ENCODE peak calls at places on chromosomes 2 and 18, in seven cellular contexts. W is fibroblast of lung, K is RWPE1, O is adrenal gland, S is mammary epithelial cell, F is tibial nerve, U is cardiac muscle cell. H is an unnamed sample.

GRCh38 chr2:216082805-216083204 is 1.1 kb downstream of the TMEM169 start:
- DNase-seq in S (no peak), O (no peak), K (no peak), F (no peak), W (peak), U (peak), H (peak)

GRCh38 chr18:23515911-23516546 is 12.7 kb downstream of the RMC1 start:
- DNase-seq in F (peak), K (peak), O (peak), U (peak), S (peak), W (peak), H (peak)

GRCh38 chr2:136253288-136254004 is 135.5 kb upstream of the CXCR4 start:
- DNase-seq in F (no peak), O (no peak), W (no peak), S (no peak), U (no peak), K (no peak), H (no peak)

GRCh38 chr2:36438454-36438977 is 82.9 kb downstream of the CRIM1 start:
- DNase-seq in O (no peak), K (peak), U (no peak), S (peak), W (peak), F (no peak), H (no peak)

GRCh38 chr2:171316220-171316619 is 117.6 kb downstream of the METTL8 start:
- DNase-seq in U (no peak), O (no peak), K (no peak), F (no peak), S (no peak), W (peak), H (no peak)

GRCh38 chr18:33440011-33440383 is 524 bp downstream of the CCDC178 start:
- DNase-seq in F (no peak), S (peak), K (no peak), U (peak), W (peak), O (no peak), H (peak)

GRCh38 chr2:145411493-145411892 is 891.6 kb upstream of the ZEB2 start:
- DNase-seq in O (no peak), W (no peak), S (no peak), F (no peak), K (no peak), U (no peak), H (no peak)

GRCh38 chr18:8952796-8953760 is 149.4 kb upstream of the NDUFV2 start:
- DNase-seq in F (no peak), U (no peak), K (peak), O (no peak), W (peak), S (peak), H (no peak)

GRCh38 chr2:127014630-127015029 is 92.3 kb downstream of the BIN1 start:
- DNase-seq in W (peak), K (peak), F (no peak), U (no peak), O (no peak), S (peak), H (no peak)

GRCh38 chr2:52084760-52085159 is 1052.8 kb upstream of the NRXN1 start:
- DNase-seq in K (no peak), W (peak), U (no peak), F (no peak), S (no peak), O (no peak), H (no peak)

GRCh38 chr18:9429662-9429993 is 45.7 kb upstream of the RALBP1 start:
- DNase-seq in O (no peak), K (no peak), U (no peak), W (no peak), F (no peak), S (peak), H (no peak)

GRCh38 chr2:26718949-26719686 is 26.6 kb downstream of the KCNK3 start:
- DNase-seq in U (no peak), K (no peak), S (no peak), O (no peak), F (no peak), W (no peak), H (no peak)
- H3K27ac ChIP-seq in U (no peak), K (no peak), S (no peak), O (peak), F (no peak), W (no peak), H (peak)

GRCh38 chr2:47073217-47073616 is 81.9 kb downstream of the STPG4 start:
- DNase-seq in S (no peak), U (no peak), F (no peak), O (no peak), K (no peak), W (no peak), H (no peak)
- H3K27ac ChIP-seq in S (no peak), U (no peak), F (peak), O (peak), K (peak), W (peak), H (peak)

GRCh38 chr2:156456616-156457015 is 20.4 kb downstream of the GPD2 start:
- DNase-seq in W (peak), S (no peak), O (no peak), U (no peak), K (no peak), F (no peak), H (peak)

GRCh38 chr2:156458229-156458584 is 22.0 kb downstream of the GPD2 start:
- DNase-seq in W (no peak), U (no peak), K (no peak), S (peak), O (no peak), F (no peak), H (no peak)

GRCh38 chr2:156452971-156453370 is 16.8 kb downstream of the GPD2 start:
- DNase-seq in U (no peak), S (no peak), O (no peak), W (peak), K (no peak), F (no peak), H (no peak)

GRCh38 chr2:156457523-156458228 is 21.5 kb downstream of the GPD2 start:
- DNase-seq in W (no peak), O (no peak), U (peak), K (no peak), F (no peak), S (no peak), H (no peak)

DNA sequence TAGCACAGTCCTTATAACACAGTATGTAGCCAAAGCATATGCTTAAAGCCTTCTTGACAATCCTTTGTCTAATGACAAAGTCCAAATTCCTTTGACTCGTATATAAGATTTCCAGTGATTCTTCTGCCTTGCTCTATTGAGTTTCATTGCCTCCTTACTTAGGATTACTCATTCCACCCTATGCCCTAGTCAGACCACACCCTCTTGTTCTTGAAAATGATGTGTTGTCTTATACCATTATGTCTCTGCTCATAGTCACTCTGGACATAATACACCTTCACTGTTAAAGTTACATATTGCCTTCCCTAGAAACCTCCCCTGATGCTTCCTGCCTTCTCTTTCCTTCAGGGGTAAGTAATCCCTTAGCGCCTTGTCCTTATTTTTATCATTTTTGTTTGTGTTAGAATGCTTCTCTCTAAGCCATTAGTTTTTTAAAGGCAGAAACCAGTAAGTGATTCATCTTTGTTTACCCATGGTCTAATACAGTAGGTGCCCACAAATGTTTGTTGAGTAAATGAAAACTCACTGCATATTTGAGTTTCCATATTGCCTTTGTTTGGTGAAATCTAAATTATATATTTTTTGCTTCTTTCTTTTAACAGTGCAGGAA is 19.3 kb downstream of the GPD2 start:
- DNase-seq in F (no peak), O (no peak), S (peak), U (no peak), W (peak), K (peak), H (no peak)
- H3K27ac ChIP-seq in F (no peak), O (no peak), S (peak), U (no peak), W (peak), K (no peak), H (no peak)

GRCh38 chr18:36350211-36350610 is 52.7 kb downstream of the FHOD3 start:
- DNase-seq in O (no peak), S (no peak), W (no peak), U (no peak), F (no peak), K (no peak), H (no peak)
- H3K27ac ChIP-seq in O (no peak), S (no peak), W (no peak), U (peak), F (no peak), K (no peak), H (no peak)

GRCh38 chr2:189226017-189226416 is 46.5 kb upstream of the COL5A2 start:
- DNase-seq in F (no peak), U (no peak), W (no peak), S (no peak), K (no peak), O (no peak), H (no peak)

GRCh38 chr2:189218236-189218635 is 38.7 kb upstream of the COL5A2 start:
- DNase-seq in F (no peak), O (no peak), K (no peak), S (no peak), U (no peak), W (no peak), H (no peak)

GRCh38 chr2:189221811-189222210 is 42.2 kb upstream of the COL5A2 start:
- DNase-seq in O (no peak), K (peak), W (peak), U (no peak), F (no peak), S (peak), H (no peak)

GRCh38 chr2:189225032-189225431 is 45.5 kb upstream of the COL5A2 start:
- DNase-seq in K (no peak), F (no peak), S (no peak), O (no peak), W (no peak), U (no peak), H (no peak)

DNA sequence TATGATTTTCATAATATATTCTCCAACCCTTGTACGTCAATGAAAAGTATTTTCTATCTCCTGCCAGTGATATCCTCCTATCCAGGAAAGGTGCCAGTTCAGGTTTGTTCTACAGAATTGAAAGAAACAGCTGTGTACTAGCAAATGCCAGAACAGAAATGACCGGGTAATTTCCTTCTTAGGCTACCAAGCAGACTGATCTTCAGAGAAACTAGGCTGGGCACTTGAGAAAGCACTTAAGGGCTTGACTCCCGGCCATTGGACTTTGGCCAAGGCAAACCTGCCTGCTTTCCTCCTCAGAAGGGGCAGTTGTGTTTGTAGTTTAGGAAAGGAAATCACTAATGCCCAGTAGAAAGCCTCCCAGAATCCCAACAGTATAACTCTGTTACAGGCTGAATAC is 42.9 kb upstream of the COL5A2 start:
- DNase-seq in W (peak), F (no peak), K (peak), O (no peak), U (peak), S (peak), H (peak)
- H3K27ac ChIP-seq in W (no peak), F (no peak), K (no peak), O (no peak), U (no peak), S (peak), H (peak)

GRCh38 chr2:160876029-160876428 is 284.2 kb upstream of the TANK start:
- DNase-seq in U (no peak), K (no peak), O (no peak), S (peak), F (no peak), W (no peak), H (no peak)

GRCh38 chr2:160882906-160883305 is 277.3 kb upstream of the TANK start:
- DNase-seq in O (no peak), F (no peak), S (no peak), U (no peak), W (peak), K (no peak), H (no peak)

GRCh38 chr2:160876765-160877164 is 283.5 kb upstream of the TANK start:
- DNase-seq in F (no peak), U (no peak), O (no peak), W (peak), S (peak), K (no peak), H (no peak)

DNA sequence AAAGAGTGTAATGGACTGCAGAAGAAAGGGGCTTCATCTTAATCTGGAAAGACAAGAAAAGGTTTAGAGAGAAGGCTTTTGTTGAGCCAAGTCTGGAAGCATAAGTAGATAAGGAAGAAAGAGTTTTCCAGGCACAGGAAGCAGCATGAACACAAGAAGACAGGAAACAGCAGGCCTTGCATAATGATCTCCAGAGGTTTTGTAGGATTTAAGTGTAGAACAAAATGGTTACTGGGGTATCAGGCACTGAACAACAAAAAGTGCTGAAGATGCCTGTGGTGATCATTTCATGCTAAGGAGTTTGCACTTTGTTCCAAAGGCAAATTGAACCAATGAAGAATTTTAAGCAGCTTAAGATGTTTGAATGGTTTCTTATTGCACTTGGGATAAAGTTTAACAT is 281.6 kb upstream of the TANK start:
- DNase-seq in O (no peak), U (no peak), F (no peak), W (no peak), K (no peak), S (no peak), H (no peak)
- H3K27ac ChIP-seq in O (no peak), U (no peak), F (no peak), W (no peak), K (no peak), S (no peak), H (no peak)

GRCh38 chr2:43519711-43520221 is 76.1 kb downstream of the THADA start:
- DNase-seq in U (no peak), K (peak), W (peak), F (no peak), O (no peak), S (peak), H (peak)

GRCh38 chr2:43515807-43516497 is 79.9 kb downstream of the THADA start:
- DNase-seq in W (no peak), S (no peak), K (no peak), O (no peak), U (no peak), F (no peak), H (no peak)

GRCh38 chr2:43518718-43519117 is 77.1 kb downstream of the THADA start:
- DNase-seq in K (no peak), O (no peak), U (no peak), W (no peak), F (no peak), S (no peak), H (no peak)

GRCh38 chr2:43520919-43521318 is 74.9 kb downstream of the THADA start:
- DNase-seq in U (no peak), F (no peak), W (no peak), O (no peak), S (no peak), K (no peak), H (no peak)

GRCh38 chr2:43518182-43518581 is 77.7 kb downstream of the THADA start:
- DNase-seq in O (no peak), W (peak), K (peak), S (peak), U (no peak), F (no peak), H (no peak)
- H3K27ac ChIP-seq in O (peak), W (no peak), K (no peak), S (peak), U (no peak), F (peak), H (peak)

GRCh38 chr2:46409756-46410155 is 69.6 kb upstream of the TMEM247 start:
- DNase-seq in S (no peak), W (no peak), K (no peak), F (no peak), U (no peak), O (no peak), H (no peak)
- H3K27ac ChIP-seq in S (peak), W (no peak), K (peak), F (no peak), U (no peak), O (no peak), H (peak)

GRCh38 chr18:80136679-80137078 is 27.6 kb downstream of the ADNP2 start:
- DNase-seq in O (no peak), F (no peak), U (no peak), S (no peak), W (no peak), K (no peak), H (no peak)
- H3K27ac ChIP-seq in O (no peak), F (no peak), U (no peak), S (no peak), W (no peak), K (no peak), H (no peak)

H was measured in thyroid gland.